ENCODE peak calls at places on chromosomes 2 and 18, in four cellular contexts. X is adrenal gland, U is stomach, F is spleen. D is an unnamed sample.

GRCh38 chr2:68721482-68722071 is 13.0 kb upstream of the ARHGAP25 start:
- DNase-seq in U (peak), X (no peak), F (no peak), D (no peak)

GRCh38 chr18:32552421-32553030 is 81.8 kb upstream of the GAREM1 start:
- DNase-seq in U (peak), X (peak), F (no peak), D (peak)

GRCh38 chr2:45664635-45665269 is 13.3 kb downstream of the PRKCE start:
- DNase-seq in F (no peak), U (no peak), X (no peak), D (no peak)

GRCh38 chr2:112793449-112793978 is 9.2 kb upstream of the IL1A start:
- DNase-seq in F (no peak), X (no peak), U (no peak), D (no peak)

GRCh38 chr2:66270247-66270646 is 164.7 kb upstream of the MEIS1 start:
- DNase-seq in F (no peak), X (no peak), U (no peak), D (no peak)

GRCh38 chr2:145688156-145688555 is 1168.2 kb upstream of the ZEB2 start:
- DNase-seq in X (no peak), U (no peak), F (no peak), D (no peak)

GRCh38 chr18:24831091-24831490 is 370.7 kb downstream of the HRH4 start:
- DNase-seq in X (no peak), U (no peak), F (no peak), D (no peak)

GRCh38 chr2:150090031-150090430 is 397.4 kb downstream of the RND3 start:
- DNase-seq in U (no peak), X (no peak), F (no peak), D (no peak)

GRCh38 chr18:374735-375168 is 106.9 kb upstream of the THOC1 start:
- DNase-seq in X (no peak), U (no peak), F (no peak), D (peak)

GRCh38 chr2:120759543-120760331 is 24.1 kb downstream of the GLI2 start:
- DNase-seq in U (no peak), F (peak), X (no peak), D (no peak)

GRCh38 chr2:218991674-218992168 is 1.5 kb downstream of the CRYBA2 start:
- DNase-seq in F (peak), X (peak), U (no peak), D (no peak)

GRCh38 chr2:239583879-239584859 is 183.3 kb upstream of the HDAC4 start:
- DNase-seq in F (peak), U (no peak), X (no peak), D (no peak)

GRCh38 chr18:12779043-12779442 is 76.2 kb downstream of the PSMG2 start:
- DNase-seq in X (no peak), F (peak), U (no peak), D (no peak)

GRCh38 chr2:150976604-150977003 is 285.1 kb downstream of the RBM43 start:
- DNase-seq in U (no peak), F (no peak), X (no peak), D (no peak)

GRCh38 chr2:102355526-102356380 is at the start of gene IL18R1:
- DNase-seq in U (peak), X (peak), F (peak), D (peak)

GRCh38 chr2:85712849-85713612 is 18.9 kb downstream of the GNLY start:
- DNase-seq in F (no peak), X (peak), U (peak), D (peak)
- TF ChIP-seq POLR2A in F (no peak), X (no peak), U (no peak), D (no peak)

GRCh38 chr18:37182340-37183135 is 353.6 kb downstream of the KIAA1328 start:
- DNase-seq in X (no peak), U (no peak), F (no peak), D (no peak)
- TF ChIP-seq POLR2A in X (no peak), U (no peak), F (no peak), D (no peak)

GRCh38 chr2:171523339-171523931 is 1.2 kb downstream of the CYBRD1 start:
- DNase-seq in U (peak), F (peak), X (peak), D (peak)
- TF ChIP-seq POLR2A in U (no peak), F (no peak), X (no peak), D (no peak)

GRCh38 chr2:190972846-190973245 is 41.1 kb downstream of the STAT1 start:
- DNase-seq in F (no peak), U (no peak), X (no peak), D (no peak)

GRCh38 chr2:190973262-190973661 is 40.7 kb downstream of the STAT1 start:
- DNase-seq in X (no peak), F (no peak), U (no peak), D (no peak)

GRCh38 chr2:190972213-190972612 is 41.8 kb downstream of the STAT1 start:
- DNase-seq in U (no peak), X (no peak), F (no peak), D (no peak)

GRCh38 chr2:190970170-190970569 is 43.8 kb downstream of the STAT1 start:
- DNase-seq in F (no peak), X (no peak), U (no peak), D (no peak)

DNA sequence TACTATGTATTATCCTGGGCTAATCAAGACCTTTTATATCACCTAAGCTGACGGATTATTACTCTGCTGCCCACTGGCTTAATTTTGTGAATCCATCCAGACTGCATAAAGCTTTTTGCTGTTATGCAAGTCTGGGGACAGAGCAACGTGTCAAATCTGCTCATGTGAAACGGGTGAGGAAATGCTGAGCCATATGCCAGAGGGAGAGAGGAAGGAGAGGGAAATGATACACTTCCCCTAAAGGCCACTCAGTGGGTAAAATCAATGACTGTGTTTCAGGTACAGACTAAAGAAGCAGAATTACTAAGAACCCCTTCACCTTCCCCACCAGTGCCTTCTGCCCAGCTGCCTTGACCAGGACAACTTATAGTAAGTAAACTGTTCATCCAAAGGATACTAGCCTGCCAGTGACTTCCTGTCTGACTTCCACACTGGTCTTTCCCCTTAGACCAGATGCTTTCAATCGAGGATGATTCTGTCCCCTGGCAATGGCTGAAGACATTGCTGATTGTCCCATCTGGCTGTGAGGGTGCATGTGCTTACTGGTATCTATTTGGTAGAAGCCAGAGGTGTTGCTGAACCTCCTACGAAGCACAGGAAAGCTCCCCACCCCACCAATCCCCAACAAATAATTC is 43.0 kb downstream of the STAT1 start:
- DNase-seq in X (no peak), U (no peak), F (no peak), D (no peak)
- TF ChIP-seq POLR2A in X (no peak), U (no peak), F (no peak), D (no peak)

GRCh38 chr2:201074996-201075395 is 3.2 kb downstream of the NDUFB3 start:
- DNase-seq in U (no peak), X (no peak), F (no peak), D (no peak)

GRCh38 chr2:201072201-201072530 is 365 bp downstream of the NDUFB3 start:
- DNase-seq in X (no peak), F (no peak), U (no peak), D (no peak)

GRCh38 chr2:201070966-201071304 is 536 bp downstream of the HYCC2 start:
- DNase-seq in F (no peak), X (no peak), U (no peak), D (no peak)

GRCh38 chr2:201073071-201073470 is 1.3 kb downstream of the NDUFB3 start:
- DNase-seq in X (no peak), F (no peak), U (no peak), D (no peak)

DNA sequence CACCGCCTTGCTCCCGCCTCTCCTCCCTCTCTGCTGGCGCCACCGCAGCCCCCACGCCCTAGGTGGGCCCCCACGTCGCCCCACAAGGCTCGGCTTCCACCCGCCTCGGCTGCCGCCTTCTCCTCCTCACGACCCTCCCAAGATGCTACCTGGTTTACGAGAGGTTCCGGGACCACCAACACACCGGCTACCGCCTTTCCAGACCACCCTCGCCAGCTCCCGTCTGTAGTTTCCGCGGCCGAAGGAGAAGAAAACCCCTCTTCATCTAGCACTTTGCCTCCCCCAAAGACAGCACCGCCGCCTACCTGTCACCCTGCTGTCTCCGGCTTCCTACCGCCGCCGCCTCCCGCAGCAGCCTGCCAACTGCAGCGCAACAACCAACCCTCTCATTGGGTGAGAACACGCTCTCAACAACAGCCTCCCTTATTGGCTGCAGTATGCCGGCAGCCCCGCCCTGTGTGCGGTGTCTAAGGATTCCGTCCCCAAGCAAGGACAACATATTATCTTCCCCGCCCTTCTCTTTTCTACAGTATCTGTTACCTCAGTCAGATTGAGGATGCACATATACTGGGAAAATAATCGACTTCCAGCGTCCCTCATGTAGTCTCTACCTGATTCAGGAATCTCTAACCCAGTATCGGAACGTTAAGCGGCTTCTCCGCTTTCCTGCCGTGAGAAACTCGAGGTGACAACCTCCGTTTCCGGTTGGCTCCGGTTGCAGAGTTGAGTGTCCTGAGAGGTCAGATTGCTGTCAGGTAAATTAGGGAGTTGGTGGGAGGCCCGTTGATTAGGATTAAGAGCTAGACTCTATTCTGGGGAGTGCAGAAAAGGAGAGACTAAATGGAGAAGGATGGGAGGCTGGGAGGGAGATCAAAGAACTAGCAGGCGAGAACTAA is at the start of the genes HYCC2 and NDUFB3:
- DNase-seq in X (peak), F (peak), U (peak), D (peak)
- TF ChIP-seq POLR2A in X (peak), F (peak), U (peak), D (peak)

DNA sequence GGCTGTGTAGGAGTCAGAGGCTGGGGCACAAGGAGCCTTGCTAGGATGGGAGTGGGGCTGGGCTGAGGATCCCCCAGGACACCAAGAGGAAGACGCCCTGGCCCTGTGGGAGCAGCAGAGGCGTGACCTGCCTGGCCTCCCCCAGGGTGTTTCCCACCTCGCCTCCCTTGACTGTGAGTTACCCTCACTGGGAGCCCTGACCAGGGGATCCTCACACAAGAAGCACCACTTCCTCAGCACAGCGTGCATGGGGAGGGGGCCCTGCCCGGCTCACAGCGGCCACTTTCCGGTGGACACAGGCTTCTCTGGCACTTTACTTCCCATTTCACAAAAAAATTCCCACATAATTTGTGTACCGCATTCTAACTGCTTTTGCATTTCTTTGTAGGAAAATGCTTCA is 187.7 kb downstream of the EIPR1 start:
- DNase-seq in X (no peak), F (no peak), U (no peak), D (no peak)
- TF ChIP-seq POLR2A in X (no peak), F (no peak), U (no peak), D (no peak)

GRCh38 chr18:26135563-26135962 is 1.9 kb downstream of the PSMA8 start:
- DNase-seq in U (no peak), X (no peak), F (no peak), D (no peak)

GRCh38 chr18:26134110-26134509 is 441 bp downstream of the PSMA8 start:
- DNase-seq in X (no peak), F (no peak), U (no peak), D (no peak)

DNA sequence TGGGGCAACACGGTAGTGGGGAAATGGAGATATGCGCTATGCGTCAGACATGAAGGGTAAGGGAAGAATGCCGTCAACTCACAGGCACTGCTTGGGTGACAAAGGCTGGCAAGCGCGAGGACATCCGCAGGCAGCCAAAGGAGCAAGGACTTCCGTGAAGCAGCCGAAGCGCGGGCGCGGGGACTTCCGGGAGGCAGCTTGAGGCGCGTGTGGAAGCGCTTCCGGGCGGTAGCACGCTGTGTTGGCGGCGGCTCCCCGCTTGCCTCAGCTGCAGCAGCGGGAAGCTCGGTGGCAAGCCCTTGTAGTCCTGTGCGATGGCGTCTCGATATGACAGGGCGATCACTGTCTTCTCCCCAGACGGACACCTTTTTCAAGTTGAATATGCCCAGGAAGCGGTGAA is at the start of gene PSMA8:
- DNase-seq in U (no peak), X (no peak), F (peak), D (peak)
- TF ChIP-seq POLR2A in U (no peak), X (no peak), F (no peak), D (no peak)

DNA sequence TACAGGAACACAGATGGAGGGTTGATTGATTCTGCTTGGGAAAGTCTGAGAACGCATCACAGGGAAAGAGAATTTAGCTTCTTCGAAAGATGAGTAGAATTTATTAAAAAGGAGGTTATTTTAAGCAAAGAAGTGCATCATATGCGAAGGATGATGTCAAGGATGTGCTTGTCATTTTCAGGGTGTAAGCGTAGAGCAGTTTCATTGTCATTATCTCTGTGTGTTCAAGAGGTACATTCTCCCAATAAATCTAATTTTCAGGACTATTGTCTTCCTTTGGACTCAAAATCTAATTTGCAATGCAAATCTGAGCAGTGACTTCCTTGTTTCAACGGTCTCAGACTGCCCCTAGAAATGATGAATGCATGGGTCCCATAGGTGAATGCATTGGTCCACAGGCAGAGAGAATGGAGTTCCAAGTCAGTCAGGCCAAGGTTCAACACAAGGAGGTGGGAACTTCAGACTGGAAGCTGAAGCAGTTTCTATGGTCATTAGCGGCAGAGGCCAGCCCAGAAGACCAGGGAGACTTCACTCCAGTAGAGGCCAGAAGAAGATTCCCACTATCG is 99.8 kb downstream of the CDC42EP3 start:
- DNase-seq in X (no peak), U (no peak), F (no peak), D (no peak)
- TF ChIP-seq POLR2A in X (no peak), U (no peak), F (no peak), D (no peak)

GRCh38 chr2:70992945-70993688 is 1.6 kb downstream of the TEX261 start:
- DNase-seq in U (no peak), F (peak), X (no peak), D (no peak)

GRCh38 chr2:70993689-70993986 is 1.0 kb downstream of the TEX261 start:
- DNase-seq in U (no peak), F (peak), X (no peak), D (no peak)

GRCh38 chr2:70995227-70995729 is 605 bp upstream of the TEX261 start:
- DNase-seq in U (peak), X (peak), F (peak), D (peak)

GRCh38 chr2:70994055-70994444 is 623 bp downstream of the TEX261 start:
- DNase-seq in U (no peak), F (peak), X (peak), D (no peak)

DNA sequence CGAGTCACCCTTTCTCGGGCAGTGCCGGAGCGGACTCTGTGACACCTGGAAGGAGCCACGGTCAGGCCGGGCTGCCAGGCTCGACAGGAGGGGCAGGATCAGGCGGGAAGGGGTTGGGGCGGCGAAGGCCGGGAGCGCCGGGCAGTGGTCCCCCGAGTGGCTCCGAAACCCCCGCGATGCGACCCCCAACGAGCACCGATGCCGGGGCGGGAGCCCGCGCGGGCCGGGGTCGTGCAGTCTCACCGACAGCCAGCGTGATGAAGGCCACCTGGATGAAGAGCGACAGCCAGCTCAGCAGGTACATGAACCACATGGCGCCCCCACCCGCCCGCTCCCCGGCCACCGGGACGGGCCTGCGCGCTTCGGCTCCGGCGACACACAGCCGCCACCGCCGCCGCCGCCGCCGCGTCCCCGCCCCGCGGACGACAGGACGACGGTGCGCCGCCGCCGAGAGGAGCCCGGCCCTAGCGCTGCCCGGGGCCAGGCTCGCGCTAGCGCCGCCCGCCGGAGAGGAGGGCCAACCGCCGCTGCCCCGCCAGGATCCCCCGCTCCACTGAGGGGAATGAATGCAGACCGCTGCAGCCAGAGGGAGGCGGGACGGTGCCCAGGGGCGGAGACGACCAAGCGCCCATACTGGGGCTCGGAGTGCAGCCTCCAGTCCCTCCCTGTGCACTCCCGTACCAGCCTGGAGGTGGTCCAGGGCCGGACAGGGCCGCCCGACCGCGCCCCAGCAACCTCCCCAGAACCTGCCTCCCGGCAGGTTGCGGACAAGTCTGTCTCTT is at the start of gene TEX261:
- DNase-seq in X (peak), F (peak), U (peak), D (peak)
- TF ChIP-seq POLR2A in X (peak), F (no peak), U (no peak), D (no peak)

GRCh38 chr2:8543065-8543411 is 138.8 kb upstream of the ID2 start:
- DNase-seq in U (no peak), X (peak), F (peak), D (no peak)

GRCh38 chr2:8544168-8544785 is 137.6 kb upstream of the ID2 start:
- DNase-seq in U (no peak), X (no peak), F (no peak), D (no peak)

GRCh38 chr2:8542381-8543064 is 139.3 kb upstream of the ID2 start:
- DNase-seq in U (no peak), X (peak), F (peak), D (no peak)

GRCh38 chr2:8544786-8545631 is 136.8 kb upstream of the ID2 start:
- DNase-seq in F (peak), U (peak), X (peak), D (peak)

DNA sequence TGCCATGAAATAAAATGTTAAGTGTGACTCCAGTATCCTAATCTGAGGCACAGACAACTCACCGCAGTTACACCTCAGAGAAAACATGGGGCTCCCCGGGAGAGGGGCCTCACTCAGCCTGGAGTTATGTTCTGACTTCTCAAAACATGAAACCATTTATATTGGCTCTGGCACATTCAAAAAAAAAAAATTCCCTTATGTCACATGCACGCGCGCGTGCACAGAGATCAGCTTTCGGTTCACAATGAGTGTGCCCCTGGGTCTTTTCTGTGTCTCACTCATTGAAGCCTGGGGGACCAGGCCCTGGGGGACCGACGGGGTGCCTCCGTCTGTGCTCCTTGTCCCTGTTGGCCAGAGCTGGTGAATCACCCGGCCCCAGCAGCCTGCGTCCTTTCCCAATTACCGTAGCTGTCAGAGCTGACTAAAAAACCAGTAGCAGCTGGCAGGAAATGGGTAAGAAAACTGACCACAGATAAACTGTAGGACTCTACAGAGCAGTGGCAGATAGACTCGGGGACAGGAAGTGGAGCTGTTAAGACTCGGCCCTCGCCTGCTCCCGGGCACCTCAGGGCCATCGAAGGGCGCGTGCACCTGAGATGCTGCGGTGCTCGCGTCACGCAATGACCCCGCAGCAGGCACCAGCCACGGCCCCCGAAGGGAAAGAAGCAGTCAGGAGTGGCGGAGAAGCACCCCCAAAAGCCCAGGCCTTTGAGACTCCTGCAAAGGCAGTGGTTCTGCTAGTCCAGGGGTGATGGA is 138.3 kb upstream of the ID2 start:
- DNase-seq in U (peak), F (peak), X (peak), D (peak)
- TF ChIP-seq POLR2A in U (no peak), F (no peak), X (peak), D (no peak)